ENCODE peak calls at places on chromosomes 12 and 14, in six cellular contexts. G is activated CD8-positive, alpha-beta T cell treated with anti-CD3 and anti-CD28 coated beads for 36 hours; V is activated naive CD8-positive, alpha-beta T cell treated with anti-CD3 and anti-CD28 coated beads, Interleukin-2, amount 10 ng/mL, durations not matched to agents 7 days and 5 days; M is activated CD4-positive, alpha-beta T cell treated with anti-CD3 and anti-CD28 coated beads for 36 hours; W is B cell; D is foreskin keratinocyte. J is an unnamed sample.

GRCh38 chr14:44657688-44658388 is 150.8 kb upstream of the FSCB start:
- ATAC-seq in M (no peak), V (no peak), D (no peak), W (no peak), G (no peak), J (no peak)

GRCh38 chr14:57478050-57478449 is 15.6 kb downstream of the CCDC198 start:
- ATAC-seq in G (no peak), D (no peak), M (no peak), W (no peak), V (no peak), J (no peak)

GRCh38 chr12:1592444-1593231 is 1.7 kb downstream of the FBXL14 start:
- ATAC-seq in D (peak), W (no peak), M (peak), V (peak), G (peak), J (peak)

GRCh38 chr12:129237881-129238280 is 384.6 kb downstream of the GLT1D1 start:
- ATAC-seq in W (no peak), D (no peak), M (no peak), V (no peak), G (no peak), J (no peak)

GRCh38 chr12:19138551-19139344 is 9.2 kb downstream of the PLEKHA5 start:
- ATAC-seq in V (no peak), D (peak), W (no peak), G (no peak), M (no peak), J (no peak)

GRCh38 chr12:78229491-78230209 is 399.0 kb downstream of the NAV3 start:
- ATAC-seq in D (peak), V (no peak), W (no peak), M (peak), G (peak), J (no peak)

GRCh38 chr12:106235770-106236169 is 12.1 kb downstream of the CKAP4 start:
- ATAC-seq in D (peak), W (no peak), V (no peak), G (no peak), M (no peak), J (no peak)

GRCh38 chr14:49036991-49037390 is 549.2 kb downstream of the RPS29 start:
- ATAC-seq in G (no peak), W (no peak), V (no peak), M (no peak), D (no peak), J (no peak)

GRCh38 chr14:61803755-61804154 is 41.5 kb downstream of the SNAPC1 start:
- ATAC-seq in V (no peak), G (no peak), D (no peak), W (no peak), M (no peak), J (no peak)

GRCh38 chr12:76766161-76766560 is 2.2 kb downstream of the ZDHHC17 start:
- ATAC-seq in V (no peak), D (no peak), W (no peak), M (no peak), G (no peak), J (no peak)

GRCh38 chr12:60494249-60494648 is 898.4 kb downstream of the SLC16A7 start:
- ATAC-seq in M (no peak), V (no peak), W (no peak), G (no peak), D (peak), J (no peak)

GRCh38 chr12:91434081-91434480 is 251.5 kb upstream of the DCN start:
- ATAC-seq in W (no peak), D (no peak), M (no peak), V (no peak), G (no peak), J (no peak)

GRCh38 chr12:124673881-124674617 is 106.6 kb upstream of the NCOR2 start:
- ATAC-seq in V (no peak), D (no peak), W (no peak), G (no peak), M (no peak), J (no peak)

GRCh38 chr14:64387232-64387737 is 868 bp upstream of the MTHFD1 start:
- ATAC-seq in V (no peak), G (no peak), M (no peak), W (no peak), D (peak), J (peak)

GRCh38 chr12:63302269-63302940 is 151.4 kb upstream of the AVPR1A start:
- ATAC-seq in G (peak), D (peak), V (peak), W (no peak), M (peak), J (no peak)

GRCh38 chr14:32985881-32986280 is 47.2 kb downstream of the NPAS3 start:
- ATAC-seq in M (no peak), D (no peak), G (no peak), W (no peak), V (no peak), J (no peak)

GRCh38 chr14:103143535-103143934 is 20.3 kb downstream of the TNFAIP2 start:
- ATAC-seq in W (no peak), V (no peak), D (no peak), G (no peak), M (no peak), J (no peak)

GRCh38 chr14:99055816-99056215 is 216.2 kb downstream of the BCL11B start:
- ATAC-seq in V (peak), D (no peak), M (peak), G (peak), W (no peak), J (peak)

GRCh38 chr12:131735863-131736806 is 25.2 kb downstream of the SFSWAP start:
- ATAC-seq in D (no peak), M (no peak), W (no peak), V (no peak), G (no peak), J (no peak)

GRCh38 chr12:89151536-89151935 is 200.8 kb downstream of the DUSP6 start:
- ATAC-seq in D (no peak), G (no peak), W (no peak), V (no peak), M (no peak), J (no peak)

GRCh38 chr12:130829391-130830245 is 9.4 kb downstream of the STX2 start:
- ATAC-seq in V (no peak), D (no peak), G (no peak), W (no peak), M (no peak), J (no peak)

GRCh38 chr14:26597136-26598080 is at the start of gene NOVA1:
- ATAC-seq in G (peak), M (peak), D (peak), V (no peak), W (no peak), J (no peak)

GRCh38 chr12:63400746-63401145 is 249.7 kb upstream of the AVPR1A start:
- ATAC-seq in M (no peak), G (no peak), D (peak), W (no peak), V (no peak), J (no peak)

GRCh38 chr14:93163570-93163969 is 21.1 kb downstream of the MOAP1 start:
- ATAC-seq in V (no peak), M (no peak), G (no peak), W (no peak), D (no peak), J (no peak)

GRCh38 chr12:104627975-104628322 is 171.2 kb downstream of the CHST11 start:
- ATAC-seq in G (no peak), D (no peak), V (no peak), M (no peak), W (no peak), J (no peak)

GRCh38 chr12:48125985-48126384 is 6.8 kb downstream of the PFKM start:
- ATAC-seq in G (no peak), D (no peak), V (no peak), W (no peak), M (no peak), J (no peak)

J was measured in activated T-helper 17 cell treated with anti-CD3 and anti-CD28 coated beads, Interleukin-2, amount 50 U/mL, for 72 hours.